ENCODE peak calls at places on chromosome 12, in eight cellular contexts. One of them, this sample, is unnamed.

GRCh38 chr12:118060301-118061010 is 523 bp downstream of the WSB2 start:
- DNase-seq in HepG2: no peak
- DNase-seq in IMR-90: no peak
- DNase-seq in right lobe of liver: peak; percentile 69
- DNase-seq in heart left ventricle: peak; percentile 79
- DNase-seq in adrenal gland: peak; percentile 65
- DNase-seq in stomach: peak; percentile 63
- DNase-seq in prostate gland: peak; percentile 33
- DNase-seq in this sample: no peak

GRCh38 chr12:49345048-49345839 is 1.4 kb upstream of the DNAJC22 start:
- DNase-seq in HepG2: no peak
- DNase-seq in IMR-90: no peak
- DNase-seq in right lobe of liver: peak; percentile 64
- DNase-seq in heart left ventricle: peak; percentile 74
- DNase-seq in adrenal gland: peak; percentile 41
- DNase-seq in stomach: peak; percentile 35
- DNase-seq in prostate gland: no peak
- DNase-seq in this sample: no peak

GRCh38 chr12:76310110-76310509 is 38.1 kb downstream of the BBS10 start:
- DNase-seq in HepG2: no peak
- DNase-seq in IMR-90: peak; percentile 54
- DNase-seq in right lobe of liver: no peak
- DNase-seq in heart left ventricle: no peak
- DNase-seq in adrenal gland: no peak
- DNase-seq in stomach: no peak
- DNase-seq in prostate gland: no peak
- DNase-seq in this sample: no peak

GRCh38 chr12:15701721-15702156 is 87.4 kb downstream of the EPS8 start:
- DNase-seq in HepG2: no peak
- DNase-seq in IMR-90: peak; percentile 68
- DNase-seq in right lobe of liver: no peak
- DNase-seq in heart left ventricle: no peak
- DNase-seq in adrenal gland: no peak
- DNase-seq in stomach: no peak
- DNase-seq in prostate gland: no peak
- DNase-seq in this sample: no peak

GRCh38 chr12:133106253-133106652 is 23.8 kb downstream of the ZNF891 start:
- DNase-seq in HepG2: no peak
- DNase-seq in IMR-90: no peak
- DNase-seq in right lobe of liver: no peak
- DNase-seq in heart left ventricle: no peak
- DNase-seq in adrenal gland: no peak
- DNase-seq in stomach: no peak
- DNase-seq in prostate gland: no peak
- DNase-seq in this sample: no peak

GRCh38 chr12:127930122-127930521 is 336.8 kb upstream of the TMEM132C start:
- DNase-seq in HepG2: no peak
- DNase-seq in IMR-90: no peak
- DNase-seq in right lobe of liver: no peak
- DNase-seq in heart left ventricle: no peak
- DNase-seq in adrenal gland: no peak
- DNase-seq in stomach: no peak
- DNase-seq in prostate gland: no peak
- DNase-seq in this sample: no peak

GRCh38 chr12:76866726-76867125 is 12.1 kb downstream of the CSRP2 start:
- DNase-seq in HepG2: no peak
- DNase-seq in IMR-90: peak; percentile 77
- DNase-seq in right lobe of liver: no peak
- DNase-seq in heart left ventricle: no peak
- DNase-seq in adrenal gland: no peak
- DNase-seq in stomach: no peak
- DNase-seq in prostate gland: no peak
- DNase-seq in this sample: no peak

GRCh38 chr12:38151991-38152700 is 164.4 kb upstream of the ALG10B start:
- DNase-seq in HepG2: no peak
- DNase-seq in IMR-90: no peak
- DNase-seq in right lobe of liver: no peak
- DNase-seq in heart left ventricle: no peak
- DNase-seq in adrenal gland: no peak
- DNase-seq in stomach: no peak
- DNase-seq in prostate gland: no peak
- DNase-seq in this sample: no peak

GRCh38 chr12:10153271-10154144 is 18.4 kb downstream of the OLR1 start:
- DNase-seq in HepG2: peak; percentile 16
- DNase-seq in IMR-90: peak; percentile 63
- DNase-seq in right lobe of liver: peak; percentile 74
- DNase-seq in heart left ventricle: peak; percentile 85
- DNase-seq in adrenal gland: peak; percentile 75
- DNase-seq in stomach: peak; percentile 73
- DNase-seq in prostate gland: peak; percentile 53
- DNase-seq in this sample: peak; percentile 21

GRCh38 chr12:24997970-24998582 is 49.2 kb upstream of the BCAT1 start:
- DNase-seq in HepG2: no peak
- DNase-seq in IMR-90: peak; percentile 91
- DNase-seq in right lobe of liver: no peak
- DNase-seq in heart left ventricle: no peak
- DNase-seq in adrenal gland: no peak
- DNase-seq in stomach: no peak
- DNase-seq in prostate gland: no peak
- DNase-seq in this sample: no peak

DNA sequence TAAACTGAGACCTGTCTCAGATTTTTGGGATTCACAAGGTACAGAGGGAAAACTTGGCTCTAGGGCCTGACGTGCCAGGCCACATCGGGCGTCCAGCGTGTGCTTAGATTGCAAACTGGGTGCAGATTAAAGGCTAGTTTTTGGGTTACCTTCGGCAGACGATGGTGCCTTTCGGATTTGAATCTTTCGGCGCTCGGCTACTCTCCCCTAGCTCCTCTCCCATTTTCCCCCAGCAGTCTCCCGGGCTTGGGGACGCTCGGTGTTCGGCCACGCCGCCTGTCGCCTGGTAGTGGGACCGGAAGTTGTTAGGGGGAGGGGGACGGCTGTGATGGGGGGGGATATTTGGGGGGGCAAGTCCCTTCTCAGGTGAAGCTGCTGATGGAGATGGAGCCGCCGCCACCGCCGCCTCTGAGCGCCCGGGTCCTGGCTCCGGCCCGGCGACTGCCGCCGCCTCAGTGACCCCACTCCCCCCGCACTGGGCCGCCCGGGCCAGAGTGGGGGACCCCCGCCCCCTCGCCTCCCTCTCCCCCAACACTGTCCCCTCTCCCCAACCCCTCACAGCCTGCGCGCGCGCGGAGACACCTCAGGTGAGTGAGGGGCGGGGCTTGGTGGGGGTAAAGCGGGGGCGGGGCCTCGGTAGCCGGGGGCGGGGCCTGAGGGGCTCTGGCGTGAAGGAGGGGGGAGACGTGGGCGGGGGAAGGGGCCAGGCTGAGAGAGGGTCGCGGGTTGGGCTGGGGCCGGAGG is 10.2 kb downstream of the SUOX start:
- DNase-seq in HepG2: peak; percentile 72
- DNase-seq in IMR-90: peak; percentile 80
- DNase-seq in right lobe of liver: peak; percentile 90
- DNase-seq in heart left ventricle: peak; percentile 92
- DNase-seq in adrenal gland: peak; percentile 83
- DNase-seq in stomach: peak; percentile 85
- DNase-seq in prostate gland: peak; percentile 89
- DNase-seq in this sample: peak; percentile 76
- TF ChIP-seq POLR2A in HepG2: no peak
- TF ChIP-seq POLR2A in IMR-90: no peak
- TF ChIP-seq POLR2A in right lobe of liver: no peak
- TF ChIP-seq POLR2A in heart left ventricle: no peak
- TF ChIP-seq POLR2A in adrenal gland: no peak
- TF ChIP-seq POLR2A in stomach: no peak
- TF ChIP-seq POLR2A in prostate gland: no peak
- TF ChIP-seq POLR2A in this sample: no peak

GRCh38 chr12:3267690-3268089 is 190.5 kb downstream of the TSPAN9 start:
- DNase-seq in HepG2: no peak
- DNase-seq in IMR-90: no peak
- DNase-seq in right lobe of liver: no peak
- DNase-seq in heart left ventricle: no peak
- DNase-seq in adrenal gland: no peak
- DNase-seq in stomach: no peak
- DNase-seq in prostate gland: no peak
- DNase-seq in this sample: no peak

GRCh38 chr12:3266638-3267037 is 189.5 kb downstream of the TSPAN9 start:
- DNase-seq in HepG2: no peak
- DNase-seq in IMR-90: no peak
- DNase-seq in right lobe of liver: no peak
- DNase-seq in heart left ventricle: no peak
- DNase-seq in adrenal gland: no peak
- DNase-seq in stomach: no peak
- DNase-seq in prostate gland: no peak
- DNase-seq in this sample: no peak

GRCh38 chr12:3271639-3272038 is 194.5 kb downstream of the TSPAN9 start:
- DNase-seq in HepG2: no peak
- DNase-seq in IMR-90: no peak
- DNase-seq in right lobe of liver: no peak
- DNase-seq in heart left ventricle: no peak
- DNase-seq in adrenal gland: no peak
- DNase-seq in stomach: no peak
- DNase-seq in prostate gland: no peak
- DNase-seq in this sample: no peak

GRCh38 chr12:3271146-3271545 is 194.0 kb downstream of the TSPAN9 start:
- DNase-seq in HepG2: no peak
- DNase-seq in IMR-90: no peak
- DNase-seq in right lobe of liver: no peak
- DNase-seq in heart left ventricle: no peak
- DNase-seq in adrenal gland: no peak
- DNase-seq in stomach: no peak
- DNase-seq in prostate gland: no peak
- DNase-seq in this sample: no peak

DNA sequence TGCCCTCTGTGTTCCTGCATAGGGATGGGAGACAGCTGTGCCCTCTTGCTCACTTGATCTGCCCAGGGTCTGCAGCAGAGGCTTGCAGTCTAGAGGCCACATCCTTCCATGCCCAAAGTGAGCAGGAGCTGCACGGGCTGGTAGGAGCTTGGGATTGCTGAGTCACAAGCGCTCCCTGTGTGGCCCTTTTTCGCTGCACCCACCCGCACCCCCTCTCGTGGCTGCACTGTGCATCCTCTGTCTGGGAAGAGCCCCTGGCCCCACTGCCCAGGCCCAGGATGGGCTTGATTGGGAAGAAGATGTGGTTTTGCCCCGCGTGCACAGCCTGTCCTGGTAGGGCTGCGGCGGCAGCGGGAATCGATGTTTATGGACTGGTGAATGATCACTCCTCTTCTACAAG is 192.4 kb downstream of the TSPAN9 start:
- DNase-seq in HepG2: no peak
- DNase-seq in IMR-90: no peak
- DNase-seq in right lobe of liver: no peak
- DNase-seq in heart left ventricle: no peak
- DNase-seq in adrenal gland: no peak
- DNase-seq in stomach: no peak
- DNase-seq in prostate gland: no peak
- DNase-seq in this sample: no peak
- H3K4me1 ChIP-seq in HepG2: no peaks in the 10 kb centered on the region
- H3K4me1 ChIP-seq in IMR-90: peaks cover 2% of the 10 kb centered on the region
- H3K4me1 ChIP-seq in right lobe of liver: no peaks in the 10 kb centered on the region
- H3K4me1 ChIP-seq in heart left ventricle: peaks cover 75% of the 10 kb centered on the region
- H3K4me1 ChIP-seq in adrenal gland: no peaks in the 10 kb centered on the region
- H3K4me1 ChIP-seq in stomach: peaks cover 8% of the 10 kb centered on the region
- H3K4me1 ChIP-seq in prostate gland: no peaks in the 10 kb centered on the region
- H3K4me1 ChIP-seq in this sample: peaks cover 7% of the 10 kb centered on the region

GRCh38 chr12:123388948-123389559 is 5.1 kb downstream of the KMT5A start:
- DNase-seq in HepG2: no peak
- DNase-seq in IMR-90: no peak
- DNase-seq in right lobe of liver: no peak
- DNase-seq in heart left ventricle: no peak
- DNase-seq in adrenal gland: peak; percentile 14
- DNase-seq in stomach: no peak
- DNase-seq in prostate gland: no peak
- DNase-seq in this sample: no peak
- TF ChIP-seq POLR2A in HepG2: no peak
- TF ChIP-seq POLR2A in IMR-90: no peak
- TF ChIP-seq POLR2A in right lobe of liver: no peak
- TF ChIP-seq POLR2A in heart left ventricle: no peak
- TF ChIP-seq POLR2A in adrenal gland: no peak
- TF ChIP-seq POLR2A in stomach: no peak
- TF ChIP-seq POLR2A in prostate gland: no peak
- TF ChIP-seq POLR2A in this sample: no peak

GRCh38 chr12:120475643-120476042 is 6.1 kb upstream of the SRSF9 start:
- DNase-seq in HepG2: no peak
- DNase-seq in IMR-90: no peak
- DNase-seq in right lobe of liver: no peak
- DNase-seq in heart left ventricle: no peak
- DNase-seq in adrenal gland: no peak
- DNase-seq in stomach: no peak
- DNase-seq in prostate gland: no peak
- DNase-seq in this sample: no peak

GRCh38 chr12:120472521-120472920 is 3.0 kb upstream of the SRSF9 start:
- DNase-seq in HepG2: no peak
- DNase-seq in IMR-90: peak; percentile 31
- DNase-seq in right lobe of liver: no peak
- DNase-seq in heart left ventricle: no peak
- DNase-seq in adrenal gland: no peak
- DNase-seq in stomach: no peak
- DNase-seq in prostate gland: no peak
- DNase-seq in this sample: no peak

GRCh38 chr12:120469450-120470149 is at the start of gene SRSF9:
- DNase-seq in HepG2: peak; percentile 90
- DNase-seq in IMR-90: peak; percentile 96
- DNase-seq in right lobe of liver: peak; percentile 97
- DNase-seq in heart left ventricle: peak; percentile 99
- DNase-seq in adrenal gland: peak; percentile 95
- DNase-seq in stomach: peak; percentile 96
- DNase-seq in prostate gland: peak; percentile 93
- DNase-seq in this sample: peak; percentile 95

GRCh38 chr12:120470150-120470817 is 736 bp upstream of the SRSF9 start:
- DNase-seq in HepG2: peak; percentile 15
- DNase-seq in IMR-90: peak; percentile 19
- DNase-seq in right lobe of liver: no peak
- DNase-seq in heart left ventricle: no peak
- DNase-seq in adrenal gland: no peak
- DNase-seq in stomach: no peak
- DNase-seq in prostate gland: no peak
- DNase-seq in this sample: no peak

DNA sequence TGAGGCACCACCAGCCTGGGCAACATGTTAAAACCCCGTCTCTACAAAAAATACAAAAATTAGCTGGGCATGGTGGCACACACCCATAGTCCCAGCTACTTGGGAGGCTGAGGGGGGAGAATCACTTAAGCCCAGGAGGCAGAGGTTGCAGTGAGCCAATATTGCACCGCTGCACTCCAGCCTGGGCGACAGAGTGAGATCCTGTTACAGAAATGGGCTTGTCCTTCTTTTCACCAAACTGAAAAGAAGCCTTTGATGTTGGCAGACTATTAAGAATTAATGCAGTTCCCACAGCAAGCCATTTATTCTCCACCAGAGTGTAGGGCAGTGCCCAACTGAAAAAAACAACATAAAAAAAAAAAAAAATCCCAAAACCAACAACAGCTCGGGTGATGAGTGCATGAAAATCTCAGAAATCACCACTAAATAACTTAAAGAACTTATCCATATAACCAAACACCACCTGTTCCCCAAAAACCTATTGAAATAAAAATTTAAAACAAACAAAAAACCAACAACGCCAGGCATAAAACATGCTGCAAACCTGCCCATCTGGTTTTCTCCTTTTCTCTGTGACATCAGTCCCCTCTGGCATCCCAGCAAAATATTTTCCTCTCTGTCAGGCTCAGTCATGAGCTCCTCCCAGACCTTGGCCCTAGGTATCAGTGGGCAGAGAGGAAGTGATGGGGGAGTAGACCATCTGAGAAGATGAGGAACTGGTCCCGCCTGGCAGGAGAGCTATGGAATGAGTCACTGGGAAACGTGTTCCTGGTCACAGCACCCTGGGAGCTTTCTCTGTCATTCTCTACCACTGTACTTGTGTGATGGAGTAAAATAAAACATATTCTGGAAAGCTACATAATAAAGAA is 4.8 kb upstream of the SRSF9 start:
- DNase-seq in HepG2: no peak
- DNase-seq in IMR-90: peak; percentile 80
- DNase-seq in right lobe of liver: no peak
- DNase-seq in heart left ventricle: no peak
- DNase-seq in adrenal gland: peak; percentile 52
- DNase-seq in stomach: no peak
- DNase-seq in prostate gland: peak; percentile 65
- DNase-seq in this sample: peak; percentile 80
- H3K4me1 ChIP-seq in HepG2: peaks cover 40% of the 10 kb centered on the region
- H3K4me1 ChIP-seq in IMR-90: peaks cover 4% of the 10 kb centered on the region
- H3K4me1 ChIP-seq in right lobe of liver: peaks cover 13% of the 10 kb centered on the region
- H3K4me1 ChIP-seq in heart left ventricle: peaks cover 8% of the 10 kb centered on the region
- H3K4me1 ChIP-seq in adrenal gland: peaks cover 6% of the 10 kb centered on the region
- H3K4me1 ChIP-seq in stomach: peaks cover 35% of the 10 kb centered on the region
- H3K4me1 ChIP-seq in prostate gland: peaks cover 5% of the 10 kb centered on the region
- H3K4me1 ChIP-seq in this sample: peaks cover 40% of the 10 kb centered on the region